ENCODE peak calls at places on chromosomes 5 and 9, in seven cellular contexts. P is psoas muscle, N is body of pancreas, J is colonic mucosa, B is HCT116, T is iPS DF 6.9, K is gastrocnemius medialis. O is an unnamed sample. For H3K4me1, H3K27me3 and H3K36me3, the result is how much of the 10 kb centered on the place peaks cover.

GRCh38 chr5:112228672-112229071 is 190.4 kb downstream of the EPB41L4A start:
- DNase-seq in N (peak), J (peak), B (peak), T (no peak), K (peak), P (peak), O (peak)

GRCh38 chr5:72009280-72009679 is 98.0 kb upstream of the MAP1B start:
- DNase-seq in B (no peak), N (no peak), P (no peak), T (no peak), K (no peak), J (no peak), O (no peak)

GRCh38 chr9:75803130-75803529 is 87.3 kb upstream of the PCSK5 start:
- DNase-seq in B (no peak), T (no peak), N (no peak), P (no peak), J (no peak), K (no peak), O (no peak)

GRCh38 chr9:70411930-70412677 is 2.4 kb downstream of the KLF9 start:
- DNase-seq in J (peak), K (peak), P (peak), T (no peak), N (peak), B (peak), O (peak)

GRCh38 chr5:154197801-154198461 is 7.4 kb downstream of the GALNT10 start:
- DNase-seq in P (no peak), T (no peak), K (no peak), N (no peak), J (no peak), B (no peak), O (peak)

GRCh38 chr5:135031146-135031812 is 2.7 kb downstream of the PITX1 start:
- DNase-seq in N (no peak), P (peak), J (no peak), K (no peak), B (no peak), T (no peak), O (no peak)

GRCh38 chr9:110919609-110920008 is 118.7 kb downstream of the LPAR1 start:
- DNase-seq in T (no peak), J (no peak), K (no peak), N (no peak), P (no peak), B (no peak), O (no peak)

GRCh38 chr9:101465330-101465915 is 29.8 kb upstream of the ALDOB start:
- DNase-seq in P (no peak), K (no peak), B (peak), N (peak), T (no peak), J (peak), O (peak)

GRCh38 chr5:153463806-153464205 is 26.7 kb upstream of the GRIA1 start:
- DNase-seq in B (no peak), T (no peak), N (no peak), K (no peak), J (no peak), P (no peak), O (no peak)

GRCh38 chr5:176812269-176813259 is 2.2 kb downstream of the UNC5A start:
- DNase-seq in T (no peak), P (no peak), N (no peak), K (no peak), B (no peak), J (no peak), O (no peak)

GRCh38 chr5:74434124-74434899 is 206.2 kb downstream of the ENC1 start:
- DNase-seq in N (no peak), K (no peak), P (no peak), B (no peak), T (no peak), J (no peak), O (no peak)

GRCh38 chr5:157915638-157916037 is 56.7 kb upstream of the CLINT1 start:
- DNase-seq in P (peak), B (no peak), N (peak), K (peak), T (no peak), J (peak), O (peak)

GRCh38 chr5:37005946-37006540 is 129.5 kb downstream of the NIPBL start:
- DNase-seq in P (no peak), K (no peak), B (peak), J (no peak), T (no peak), N (no peak), O (no peak)

GRCh38 chr9:123834218-123834906 is 95.6 kb downstream of the DENND1A start:
- DNase-seq in N (no peak), P (no peak), T (no peak), J (no peak), K (no peak), B (no peak), O (no peak)

GRCh38 chr9:79756414-79756813 is 184.6 kb downstream of the TLE4 start:
- DNase-seq in P (no peak), K (no peak), B (no peak), N (no peak), T (no peak), J (no peak), O (no peak)

GRCh38 chr9:89461302-89461701 is 36.6 kb downstream of the SEMA4D start:
- DNase-seq in T (no peak), P (no peak), N (no peak), B (no peak), K (no peak), J (no peak), O (no peak)

GRCh38 chr5:133229931-133230664 is 178.3 kb downstream of the HSPA4 start:
- DNase-seq in K (no peak), T (no peak), N (no peak), J (no peak), B (no peak), P (no peak), O (no peak)

GRCh38 chr5:2756764-2757163 is 5.3 kb upstream of the IRX2 start:
- DNase-seq in P (no peak), N (no peak), B (no peak), J (no peak), T (no peak), K (no peak), O (no peak)

GRCh38 chr5:35671516-35671915 is 53.9 kb downstream of the SPEF2 start:
- DNase-seq in B (no peak), N (no peak), J (no peak), T (no peak), K (no peak), P (no peak), O (no peak)

GRCh38 chr9:118609355-118610044 is 759.7 kb downstream of the BRINP1 start:
- DNase-seq in P (no peak), J (no peak), K (no peak), B (no peak), T (no peak), N (no peak), O (no peak)

GRCh38 chr5:171494452-171495121 is 75.1 kb downstream of the FGF18 start:
- DNase-seq in T (no peak), K (peak), J (peak), B (peak), N (peak), P (peak), O (no peak)

GRCh38 chr5:74241751-74242140 is 398.8 kb downstream of the ENC1 start:
- DNase-seq in B (peak), T (no peak), N (no peak), P (no peak), J (no peak), K (no peak), O (peak)

GRCh38 chr5:145830594-145830993 is 4.5 kb downstream of the PRELID2 start:
- DNase-seq in P (no peak), B (no peak), J (no peak), T (no peak), K (no peak), N (no peak), O (no peak)

GRCh38 chr9:21837501-21837900 is 35.1 kb downstream of the MTAP start:
- DNase-seq in B (no peak), K (no peak), T (no peak), J (no peak), P (no peak), N (no peak), O (no peak)

GRCh38 chr5:38445374-38446028 is 110.9 kb downstream of the LIFR start:
- DNase-seq in B (no peak), N (no peak), P (peak), K (peak), T (no peak), J (no peak), O (no peak)

GRCh38 chr5:179054036-179054785 is 6.0 kb upstream of the ZNF354C start:
- DNase-seq in K (no peak), B (no peak), T (no peak), P (no peak), N (no peak), J (no peak), O (no peak)

GRCh38 chr5:179115307-179115706 is 55.1 kb downstream of the ZNF354C start:
- DNase-seq in K (no peak), P (no peak), N (no peak), B (no peak), T (no peak), J (no peak), O (no peak)

GRCh38 chr9:105245720-105246161 is 1.3 kb downstream of the SLC44A1 start:
- DNase-seq in P (no peak), J (no peak), T (no peak), K (no peak), B (no peak), N (no peak), O (no peak)
- H3K4me1 ChIP-seq in P (under half), J (under half), T (under half), K (under half), B (under half), N (under half), O (under half)

DNA sequence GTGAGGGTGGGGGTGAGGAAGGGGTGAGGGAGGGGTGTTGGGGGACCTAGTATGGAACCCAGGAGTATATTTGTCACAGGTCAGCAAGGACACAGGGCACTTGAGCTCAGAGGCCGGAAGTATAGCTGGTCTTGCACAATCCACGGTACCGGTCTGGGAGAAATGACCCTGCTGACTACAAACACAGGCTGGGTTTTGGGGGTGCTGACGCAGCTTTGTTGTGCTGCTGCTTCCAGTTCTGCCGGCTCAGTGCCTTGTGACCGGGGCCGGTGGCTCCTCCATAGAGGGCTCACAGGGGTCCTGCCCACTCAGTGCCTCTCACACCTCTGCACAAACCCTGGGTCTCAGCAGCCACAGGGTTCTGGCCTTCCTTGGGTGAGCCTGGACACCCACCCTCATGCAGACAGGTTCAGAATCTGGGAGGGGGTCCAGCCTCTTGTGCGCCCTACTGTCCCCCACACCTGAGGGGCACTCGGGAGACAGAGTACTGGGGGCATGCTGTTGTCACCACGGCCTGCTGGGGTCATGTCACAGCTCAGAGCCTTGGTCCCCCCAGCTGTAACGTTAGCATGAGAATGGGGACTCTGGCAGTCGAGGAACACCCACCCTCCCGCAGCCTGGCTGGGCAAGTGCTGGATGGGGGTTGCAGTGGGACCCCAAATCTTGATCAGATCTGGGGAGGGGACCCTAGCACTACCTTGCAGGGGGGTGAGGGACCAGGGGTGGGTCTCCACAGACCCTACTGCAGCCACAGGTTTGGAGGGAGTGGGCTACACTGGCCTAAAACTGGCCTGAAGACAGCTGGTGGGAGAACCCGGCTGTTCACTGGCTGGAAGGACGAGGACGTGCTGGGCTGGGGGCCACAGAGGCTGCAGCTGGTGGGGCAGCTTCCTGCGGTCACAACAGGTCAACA is 17.7 kb downstream of the NINJ1 start:
- DNase-seq in B (no peak), P (peak), N (peak), K (peak), J (peak), T (no peak), O (no peak)
- H3K27me3 ChIP-seq in B (under half), P (under half), N (under half), K (under half), J (under half), T (under half), O (under half)

GRCh38 chr9:132663851-132664250 is 5.9 kb downstream of the DDX31 start:
- DNase-seq in J (no peak), N (no peak), P (no peak), K (no peak), T (no peak), B (no peak), O (no peak)

GRCh38 chr9:132663120-132663519 is 6.7 kb downstream of the DDX31 start:
- DNase-seq in J (no peak), K (no peak), T (no peak), N (no peak), B (no peak), P (no peak), O (no peak)

GRCh38 chr9:132662152-132662945 is 7.4 kb downstream of the DDX31 start:
- DNase-seq in T (no peak), B (no peak), N (no peak), K (no peak), J (no peak), P (no peak), O (no peak)
- H3K36me3 ChIP-seq in T (under half), B (under half), N (under half), K (under half), J (under half), P (under half), O (under half)

GRCh38 chr5:140220698-140221064 is 45.7 kb downstream of the CYSTM1 start:
- DNase-seq in P (peak), N (no peak), B (no peak), J (no peak), T (no peak), K (peak), O (no peak)
- H3K4me1 ChIP-seq in P (half or more), N (half or more), B (half or more), J (under half), T (under half), K (half or more), O (under half)

GRCh38 chr5:169979871-169980270 is 424 bp downstream of the INSYN2B start:
- DNase-seq in N (no peak), P (no peak), J (no peak), T (no peak), K (no peak), B (no peak), O (no peak)
- H3K27me3 ChIP-seq in N (under half), P (under half), J (under half), T (under half), K (under half), B (under half), O (under half)

GRCh38 chr5:87393331-87393730 is 19.4 kb downstream of the CCNH start:
- DNase-seq in B (no peak), J (no peak), N (no peak), P (no peak), T (no peak), K (no peak), O (no peak)
- H3K36me3 ChIP-seq in B (half or more), J (under half), N (under half), P (under half), T (under half), K (under half), O (under half)

GRCh38 chr9:137069508-137070071 is 767 bp downstream of the SAPCD2 start:
- DNase-seq in J (no peak), K (no peak), B (no peak), P (no peak), N (no peak), T (no peak), O (no peak)
- H3K4me1 ChIP-seq in J (under half), K (under half), B (under half), P (under half), N (under half), T (under half), O (under half)

GRCh38 chr5:164562271-164562856 is 1056.9 kb downstream of the MAT2B start:
- DNase-seq in P (no peak), B (no peak), J (no peak), K (no peak), N (no peak), T (no peak), O (no peak)

DNA sequence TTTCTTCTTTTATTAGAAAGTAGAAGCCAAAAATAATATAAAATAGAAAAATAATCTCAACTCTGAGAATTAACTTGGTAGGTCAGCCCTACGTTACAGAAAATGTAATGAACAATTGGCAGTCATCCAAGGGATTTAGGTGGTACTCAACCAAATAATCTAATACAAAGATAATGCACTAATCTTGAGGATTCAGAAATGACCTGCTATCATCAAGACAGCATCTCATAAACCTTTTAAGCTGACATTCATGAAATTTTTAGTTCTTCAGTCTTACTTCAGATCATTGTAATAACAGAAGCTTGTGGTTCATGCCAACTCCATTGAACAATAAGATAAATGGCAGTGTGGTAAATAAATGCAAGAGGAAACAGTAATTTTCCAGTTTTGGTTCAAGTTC is 1058.0 kb downstream of the MAT2B start:
- DNase-seq in B (no peak), P (no peak), K (no peak), N (no peak), T (no peak), J (no peak), O (no peak)
- H3K27me3 ChIP-seq in B (under half), P (under half), K (under half), N (under half), T (under half), J (under half), O (under half)

DNA sequence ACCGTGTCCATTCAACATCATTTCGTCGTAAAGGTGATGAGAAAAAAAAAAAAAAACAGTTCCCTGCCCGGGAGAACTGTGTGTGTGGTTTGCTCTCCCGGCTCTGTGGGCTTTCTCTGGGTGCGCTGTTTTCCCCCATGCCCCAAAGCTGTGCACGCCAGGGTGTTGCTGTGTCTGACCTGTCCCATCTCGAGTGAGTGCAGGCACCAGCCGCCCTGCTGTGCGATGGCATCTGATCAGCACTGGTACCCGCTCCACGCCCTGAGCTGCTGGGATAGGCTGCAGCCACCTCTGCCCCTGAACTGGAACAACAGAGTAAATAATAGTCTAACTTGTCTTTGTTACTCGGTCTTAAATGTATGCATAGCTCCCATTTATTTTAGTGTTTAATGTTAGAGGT is 33.3 kb downstream of the CEP72 start:
- DNase-seq in K (no peak), B (no peak), T (no peak), J (no peak), N (no peak), P (no peak), O (no peak)
- H3K36me3 ChIP-seq in K (under half), B (under half), T (half or more), J (under half), N (under half), P (under half), O (under half)